ENCODE peak calls at places on chromosomes 1 and 21, in six cellular contexts. B, O, J, P, X and S are unnamed samples.

GRCh38 chr1:79006564-79006963 is at the start of gene ADGRL4:
- DNase-seq in B (no peak), O (no peak), J (no peak), P (no peak), X (no peak), S (no peak)

GRCh38 chr1:88855986-88856385 is 35.4 kb downstream of the GTF2B start:
- DNase-seq in B (no peak), O (no peak), J (no peak), P (no peak), X (no peak), S (no peak)

GRCh38 chr1:176149939-176150807 is 56.9 kb downstream of the COP1 start:
- DNase-seq in B (no peak), O (no peak), J (no peak), P (no peak), X (no peak), S (no peak)

GRCh38 chr1:223832637-223832943 is 13.2 kb downstream of the TP53BP2 start:
- DNase-seq in B (no peak), O (peak), J (no peak), P (no peak), X (no peak), S (no peak)

GRCh38 chr21:42319368-42319767 is 4.2 kb upstream of the TFF3 start:
- DNase-seq in B (no peak), O (no peak), J (no peak), P (no peak), X (no peak), S (no peak)

GRCh38 chr1:150021191-150021688 is 10.7 kb upstream of the OTUD7B start:
- DNase-seq in B (no peak), O (no peak), J (no peak), P (no peak), X (no peak), S (no peak)

GRCh38 chr1:1435911-1436633 is 582 bp downstream of the VWA1 start:
- DNase-seq in B (no peak), O (no peak), J (no peak), P (no peak), X (peak), S (no peak)

GRCh38 chr1:160104520-160104885 is 6.1 kb upstream of the IGSF8 start:
- DNase-seq in B (no peak), O (no peak), J (no peak), P (no peak), X (no peak), S (no peak)

GRCh38 chr21:32819702-32820101 is 48.1 kb upstream of the PAXBP1 start:
- DNase-seq in B (no peak), O (no peak), J (no peak), P (no peak), X (no peak), S (no peak)

GRCh38 chr21:34989337-34990151 is 59.6 kb downstream of the RUNX1 start:
- DNase-seq in B (no peak), O (no peak), J (no peak), P (no peak), X (no peak), S (no peak)

GRCh38 chr1:194372266-194372665 is 1185.9 kb upstream of the B3GALT2 start:
- DNase-seq in B (no peak), O (no peak), J (no peak), P (no peak), X (no peak), S (no peak)

GRCh38 chr1:156126701-156127534 is 12.4 kb downstream of the LMNA start:
- DNase-seq in B (no peak), O (no peak), J (peak), P (no peak), X (no peak), S (no peak)

GRCh38 chr1:17630048-17630830 is 90.7 kb downstream of the ARHGEF10L start:
- DNase-seq in B (no peak), O (no peak), J (no peak), P (no peak), X (no peak), S (no peak)

GRCh38 chr21:21200103-21200938 is 202.1 kb downstream of the NCAM2 start:
- DNase-seq in B (no peak), O (no peak), J (no peak), P (no peak), X (no peak), S (peak)

GRCh38 chr1:10860218-10860617 is 63.8 kb upstream of the CASZ1 start:
- DNase-seq in B (no peak), O (no peak), J (no peak), P (no peak), X (no peak), S (no peak)

GRCh38 chr1:244920911-244921310 is 56.6 kb upstream of the HNRNPU start:
- DNase-seq in B (no peak), O (no peak), J (no peak), P (no peak), X (no peak), S (no peak)

GRCh38 chr1:11158720-11159321 is 30.3 kb upstream of the ANGPTL7 start:
- DNase-seq in B (no peak), O (no peak), J (no peak), P (no peak), X (no peak), S (peak)

GRCh38 chr21:18228060-18228739 is 16.4 kb upstream of the CHODL start:
- DNase-seq in B (no peak), O (no peak), J (no peak), P (no peak), X (no peak), S (no peak)

GRCh38 chr1:155093938-155094621 is 15.4 kb downstream of the EFNA3 start:
- DNase-seq in B (peak), O (peak), J (peak), P (peak), X (no peak), S (no peak)